ENCODE peak calls at places on chromosomes 6 and 20, in nine cellular contexts. One of them, this sample, is unnamed.

GRCh38 chr6:168032383-168032760 is 34.9 kb downstream of the KIF25 start:
- DNase-seq in brain microvascular endothelial cell: peak
- DNase-seq in IMR-90: peak
- DNase-seq in neural progenitor cell: peak
- DNase-seq in body of pancreas: no peak
- DNase-seq in activated naive CD8-positive, alpha-beta T cell treated with anti-CD3 and anti-CD28 coated beads, Interleukin-2, amount 50 U/mL, for 24 hours: no peak
- DNase-seq in T-cell: no peak
- DNase-seq in midbrain: no peak
- DNase-seq in aorta: no peak
- DNase-seq in this sample: no peak

GRCh38 chr20:12434672-12435071 is 517.0 kb downstream of the BTBD3 start:
- DNase-seq in IMR-90: no peak
- DNase-seq in body of pancreas: no peak
- DNase-seq in neural progenitor cell: no peak
- DNase-seq in midbrain: no peak
- DNase-seq in T-cell: no peak
- DNase-seq in activated naive CD8-positive, alpha-beta T cell treated with anti-CD3 and anti-CD28 coated beads, Interleukin-2, amount 50 U/mL, for 24 hours: no peak
- DNase-seq in aorta: no peak
- DNase-seq in brain microvascular endothelial cell: no peak
- DNase-seq in this sample: no peak

GRCh38 chr20:271528-271927 is 14.0 kb downstream of the DEFB132 start:
- DNase-seq in T-cell: no peak
- DNase-seq in activated naive CD8-positive, alpha-beta T cell treated with anti-CD3 and anti-CD28 coated beads, Interleukin-2, amount 50 U/mL, for 24 hours: no peak
- DNase-seq in midbrain: no peak
- DNase-seq in neural progenitor cell: no peak
- DNase-seq in IMR-90: no peak
- DNase-seq in brain microvascular endothelial cell: no peak
- DNase-seq in body of pancreas: no peak
- DNase-seq in aorta: no peak
- DNase-seq in this sample: no peak

GRCh38 chr20:63540417-63541186 is 3.4 kb upstream of the PTK6 start:
- DNase-seq in midbrain: peak
- DNase-seq in neural progenitor cell: no peak
- DNase-seq in activated naive CD8-positive, alpha-beta T cell treated with anti-CD3 and anti-CD28 coated beads, Interleukin-2, amount 50 U/mL, for 24 hours: peak
- DNase-seq in brain microvascular endothelial cell: no peak
- DNase-seq in IMR-90: peak
- DNase-seq in aorta: no peak
- DNase-seq in T-cell: no peak
- DNase-seq in body of pancreas: no peak
- DNase-seq in this sample: no peak

GRCh38 chr6:107928984-107929383 is 29.0 kb downstream of the SEC63 start:
- DNase-seq in brain microvascular endothelial cell: no peak
- DNase-seq in IMR-90: no peak
- DNase-seq in body of pancreas: no peak
- DNase-seq in aorta: no peak
- DNase-seq in T-cell: no peak
- DNase-seq in midbrain: no peak
- DNase-seq in neural progenitor cell: no peak
- DNase-seq in activated naive CD8-positive, alpha-beta T cell treated with anti-CD3 and anti-CD28 coated beads, Interleukin-2, amount 50 U/mL, for 24 hours: no peak
- DNase-seq in this sample: no peak

GRCh38 chr6:41683460-41684310 is 45.4 kb downstream of the MDFI start:
- DNase-seq in brain microvascular endothelial cell: peak
- DNase-seq in activated naive CD8-positive, alpha-beta T cell treated with anti-CD3 and anti-CD28 coated beads, Interleukin-2, amount 50 U/mL, for 24 hours: peak
- DNase-seq in aorta: peak
- DNase-seq in neural progenitor cell: peak
- DNase-seq in IMR-90: peak
- DNase-seq in T-cell: peak
- DNase-seq in midbrain: peak
- DNase-seq in body of pancreas: peak
- DNase-seq in this sample: peak

GRCh38 chr20:17843246-17844132 is 125.1 kb downstream of the SNX5 start:
- DNase-seq in aorta: peak
- DNase-seq in body of pancreas: peak
- DNase-seq in midbrain: no peak
- DNase-seq in IMR-90: peak
- DNase-seq in brain microvascular endothelial cell: peak
- DNase-seq in activated naive CD8-positive, alpha-beta T cell treated with anti-CD3 and anti-CD28 coated beads, Interleukin-2, amount 50 U/mL, for 24 hours: peak
- DNase-seq in T-cell: peak
- DNase-seq in neural progenitor cell: no peak
- DNase-seq in this sample: no peak

GRCh38 chr6:28809947-28810654 is 113.7 kb downstream of the TRIM27 start:
- DNase-seq in midbrain: no peak
- DNase-seq in body of pancreas: no peak
- DNase-seq in neural progenitor cell: peak
- DNase-seq in IMR-90: no peak
- DNase-seq in activated naive CD8-positive, alpha-beta T cell treated with anti-CD3 and anti-CD28 coated beads, Interleukin-2, amount 50 U/mL, for 24 hours: no peak
- DNase-seq in brain microvascular endothelial cell: no peak
- DNase-seq in T-cell: no peak
- DNase-seq in aorta: no peak
- DNase-seq in this sample: no peak

GRCh38 chr20:61768926-61769832 is 296.5 kb downstream of the TAF4 start:
- DNase-seq in IMR-90: no peak
- DNase-seq in activated naive CD8-positive, alpha-beta T cell treated with anti-CD3 and anti-CD28 coated beads, Interleukin-2, amount 50 U/mL, for 24 hours: no peak
- DNase-seq in T-cell: no peak
- DNase-seq in brain microvascular endothelial cell: no peak
- DNase-seq in neural progenitor cell: no peak
- DNase-seq in body of pancreas: no peak
- DNase-seq in midbrain: no peak
- DNase-seq in aorta: no peak
- DNase-seq in this sample: no peak

GRCh38 chr6:113065606-113066005 is 718.5 kb downstream of the RFPL4B start:
- DNase-seq in body of pancreas: no peak
- DNase-seq in aorta: no peak
- DNase-seq in midbrain: peak
- DNase-seq in neural progenitor cell: peak
- DNase-seq in activated naive CD8-positive, alpha-beta T cell treated with anti-CD3 and anti-CD28 coated beads, Interleukin-2, amount 50 U/mL, for 24 hours: no peak
- DNase-seq in T-cell: no peak
- DNase-seq in brain microvascular endothelial cell: peak
- DNase-seq in IMR-90: peak
- DNase-seq in this sample: no peak

GRCh38 chr6:44670146-44670545 is 282.6 kb downstream of the CDC5L start:
- DNase-seq in activated naive CD8-positive, alpha-beta T cell treated with anti-CD3 and anti-CD28 coated beads, Interleukin-2, amount 50 U/mL, for 24 hours: no peak
- DNase-seq in T-cell: no peak
- DNase-seq in body of pancreas: no peak
- DNase-seq in aorta: no peak
- DNase-seq in midbrain: no peak
- DNase-seq in IMR-90: no peak
- DNase-seq in neural progenitor cell: no peak
- DNase-seq in brain microvascular endothelial cell: no peak
- DNase-seq in this sample: no peak

GRCh38 chr6:89895273-89895874 is 1.1 kb downstream of the GJA10 start:
- DNase-seq in midbrain: no peak
- DNase-seq in neural progenitor cell: peak
- DNase-seq in T-cell: no peak
- DNase-seq in IMR-90: peak
- DNase-seq in aorta: no peak
- DNase-seq in activated naive CD8-positive, alpha-beta T cell treated with anti-CD3 and anti-CD28 coated beads, Interleukin-2, amount 50 U/mL, for 24 hours: no peak
- DNase-seq in brain microvascular endothelial cell: peak
- DNase-seq in body of pancreas: no peak
- DNase-seq in this sample: peak

GRCh38 chr6:11023032-11023431 is 21.1 kb downstream of the ELOVL2 start:
- DNase-seq in body of pancreas: no peak
- DNase-seq in brain microvascular endothelial cell: no peak
- DNase-seq in IMR-90: no peak
- DNase-seq in T-cell: no peak
- DNase-seq in aorta: no peak
- DNase-seq in midbrain: peak
- DNase-seq in neural progenitor cell: no peak
- DNase-seq in activated naive CD8-positive, alpha-beta T cell treated with anti-CD3 and anti-CD28 coated beads, Interleukin-2, amount 50 U/mL, for 24 hours: no peak
- DNase-seq in this sample: no peak

GRCh38 chr20:35134900-35135299 is 12.2 kb downstream of the EDEM2 start:
- DNase-seq in aorta: no peak
- DNase-seq in IMR-90: no peak
- DNase-seq in brain microvascular endothelial cell: no peak
- DNase-seq in activated naive CD8-positive, alpha-beta T cell treated with anti-CD3 and anti-CD28 coated beads, Interleukin-2, amount 50 U/mL, for 24 hours: no peak
- DNase-seq in midbrain: no peak
- DNase-seq in neural progenitor cell: no peak
- DNase-seq in T-cell: no peak
- DNase-seq in body of pancreas: no peak
- DNase-seq in this sample: no peak

GRCh38 chr6:147662639-147663038 is 154.1 kb downstream of the SAMD5 start:
- DNase-seq in aorta: no peak
- DNase-seq in body of pancreas: no peak
- DNase-seq in IMR-90: no peak
- DNase-seq in brain microvascular endothelial cell: no peak
- DNase-seq in T-cell: no peak
- DNase-seq in neural progenitor cell: no peak
- DNase-seq in midbrain: no peak
- DNase-seq in activated naive CD8-positive, alpha-beta T cell treated with anti-CD3 and anti-CD28 coated beads, Interleukin-2, amount 50 U/mL, for 24 hours: no peak
- DNase-seq in this sample: no peak

GRCh38 chr20:35004749-35005462 is 49.2 kb downstream of the MYH7B start:
- DNase-seq in brain microvascular endothelial cell: no peak
- DNase-seq in T-cell: no peak
- DNase-seq in neural progenitor cell: no peak
- DNase-seq in body of pancreas: no peak
- DNase-seq in midbrain: no peak
- DNase-seq in IMR-90: no peak
- DNase-seq in activated naive CD8-positive, alpha-beta T cell treated with anti-CD3 and anti-CD28 coated beads, Interleukin-2, amount 50 U/mL, for 24 hours: no peak
- DNase-seq in aorta: peak
- DNase-seq in this sample: no peak

GRCh38 chr20:6768228-6769185 is 1.0 kb downstream of the BMP2 start:
- DNase-seq in body of pancreas: peak
- DNase-seq in midbrain: no peak
- DNase-seq in neural progenitor cell: peak
- DNase-seq in brain microvascular endothelial cell: peak
- DNase-seq in activated naive CD8-positive, alpha-beta T cell treated with anti-CD3 and anti-CD28 coated beads, Interleukin-2, amount 50 U/mL, for 24 hours: no peak
- DNase-seq in aorta: peak
- DNase-seq in IMR-90: peak
- DNase-seq in T-cell: no peak
- DNase-seq in this sample: no peak

GRCh38 chr20:17295151-17295726 is 68.4 kb downstream of the PCSK2 start:
- DNase-seq in aorta: no peak
- DNase-seq in midbrain: no peak
- DNase-seq in body of pancreas: no peak
- DNase-seq in neural progenitor cell: no peak
- DNase-seq in T-cell: no peak
- DNase-seq in IMR-90: no peak
- DNase-seq in brain microvascular endothelial cell: no peak
- DNase-seq in activated naive CD8-positive, alpha-beta T cell treated with anti-CD3 and anti-CD28 coated beads, Interleukin-2, amount 50 U/mL, for 24 hours: no peak
- DNase-seq in this sample: no peak

GRCh38 chr6:149437212-149437611 is 37.1 kb downstream of the SUMO4 start:
- DNase-seq in aorta: no peak
- DNase-seq in IMR-90: no peak
- DNase-seq in brain microvascular endothelial cell: no peak
- DNase-seq in T-cell: no peak
- DNase-seq in neural progenitor cell: no peak
- DNase-seq in midbrain: no peak
- DNase-seq in activated naive CD8-positive, alpha-beta T cell treated with anti-CD3 and anti-CD28 coated beads, Interleukin-2, amount 50 U/mL, for 24 hours: no peak
- DNase-seq in body of pancreas: no peak
- DNase-seq in this sample: no peak

GRCh38 chr6:80210618-80211017 is 104.1 kb downstream of the BCKDHB start:
- DNase-seq in aorta: no peak
- DNase-seq in IMR-90: no peak
- DNase-seq in body of pancreas: no peak
- DNase-seq in activated naive CD8-positive, alpha-beta T cell treated with anti-CD3 and anti-CD28 coated beads, Interleukin-2, amount 50 U/mL, for 24 hours: no peak
- DNase-seq in brain microvascular endothelial cell: no peak
- DNase-seq in midbrain: no peak
- DNase-seq in T-cell: no peak
- DNase-seq in neural progenitor cell: peak
- DNase-seq in this sample: peak

GRCh38 chr6:169115632-169116031 is 138.0 kb downstream of the THBS2 start:
- DNase-seq in brain microvascular endothelial cell: no peak
- DNase-seq in body of pancreas: no peak
- DNase-seq in IMR-90: peak
- DNase-seq in midbrain: no peak
- DNase-seq in neural progenitor cell: no peak
- DNase-seq in T-cell: no peak
- DNase-seq in aorta: no peak
- DNase-seq in activated naive CD8-positive, alpha-beta T cell treated with anti-CD3 and anti-CD28 coated beads, Interleukin-2, amount 50 U/mL, for 24 hours: no peak
- DNase-seq in this sample: no peak

GRCh38 chr20:43825635-43826034 is 89.0 kb upstream of the TOX2 start:
- DNase-seq in body of pancreas: no peak
- DNase-seq in brain microvascular endothelial cell: no peak
- DNase-seq in activated naive CD8-positive, alpha-beta T cell treated with anti-CD3 and anti-CD28 coated beads, Interleukin-2, amount 50 U/mL, for 24 hours: no peak
- DNase-seq in neural progenitor cell: no peak
- DNase-seq in aorta: no peak
- DNase-seq in midbrain: peak
- DNase-seq in IMR-90: no peak
- DNase-seq in T-cell: no peak
- DNase-seq in this sample: no peak

GRCh38 chr20:9422335-9422734 is 92.1 kb upstream of the LAMP5 start:
- DNase-seq in neural progenitor cell: no peak
- DNase-seq in body of pancreas: no peak
- DNase-seq in IMR-90: peak
- DNase-seq in activated naive CD8-positive, alpha-beta T cell treated with anti-CD3 and anti-CD28 coated beads, Interleukin-2, amount 50 U/mL, for 24 hours: no peak
- DNase-seq in brain microvascular endothelial cell: no peak
- DNase-seq in aorta: no peak
- DNase-seq in T-cell: no peak
- DNase-seq in midbrain: no peak
- DNase-seq in this sample: no peak

GRCh38 chr6:14520029-14520428 is 402.5 kb downstream of the CD83 start:
- DNase-seq in body of pancreas: no peak
- DNase-seq in neural progenitor cell: no peak
- DNase-seq in brain microvascular endothelial cell: no peak
- DNase-seq in T-cell: no peak
- DNase-seq in IMR-90: peak
- DNase-seq in aorta: no peak
- DNase-seq in activated naive CD8-positive, alpha-beta T cell treated with anti-CD3 and anti-CD28 coated beads, Interleukin-2, amount 50 U/mL, for 24 hours: no peak
- DNase-seq in midbrain: no peak
- DNase-seq in this sample: no peak

This sample was measured in iPS-NIHi11.